ENCODE peak calls at places on chromosome 11, in five cellular contexts. K is head of caudate nucleus, O is HEK293T, F is germinal center, P is fibroblast of lung. B is an unnamed sample.

GRCh38 chr11:130692220-130692619 is 224.1 kb downstream of the SNX19 start:
- DNase-seq in F (no peak), P (no peak), O (no peak), K (no peak), B (no peak)

GRCh38 chr11:12762696-12763324 is 88.6 kb downstream of the TEAD1 start:
- DNase-seq in F (no peak), K (no peak), P (no peak), O (no peak), B (no peak)

GRCh38 chr11:75445315-75445953 is 12.4 kb upstream of the KLHL35 start:
- DNase-seq in O (peak), P (peak), K (peak), F (peak), B (peak)

GRCh38 chr11:6655790-6656580 is at the start of gene DCHS1:
- DNase-seq in F (peak), O (peak), K (peak), P (no peak), B (no peak)

GRCh38 chr11:119337581-119338317 is 2.9 kb downstream of the C1QTNF5 start:
- DNase-seq in O (no peak), K (no peak), P (peak), F (no peak), B (no peak)

GRCh38 chr11:104219081-104219480 is 55.1 kb upstream of the PDGFD start:
- DNase-seq in F (no peak), O (no peak), K (no peak), P (peak), B (no peak)

GRCh38 chr11:130904380-130904779 is 11.9 kb downstream of the SNX19 start:
- DNase-seq in O (peak), F (peak), K (no peak), P (peak), B (no peak)

GRCh38 chr11:75280227-75280671 is 39.7 kb downstream of the TPBGL start:
- DNase-seq in K (peak), P (peak), F (peak), O (peak), B (peak)

GRCh38 chr11:18245396-18245795 is 3.1 kb downstream of the SAA2 start:
- DNase-seq in F (no peak), P (no peak), K (no peak), O (no peak), B (no peak)

GRCh38 chr11:10998674-10999073 is 140.8 kb upstream of the ZBED5 start:
- DNase-seq in O (no peak), K (no peak), F (no peak), P (no peak), B (no peak)

GRCh38 chr11:19725379-19726079 is 12.9 kb downstream of the NAV2 start:
- DNase-seq in K (no peak), P (no peak), F (no peak), O (no peak), B (no peak)

GRCh38 chr11:16607675-16608644 is 130.5 kb upstream of the C11orf58 start:
- DNase-seq in K (peak), O (peak), F (no peak), P (peak), B (no peak)

GRCh38 chr11:69465236-69466000 is 16.0 kb upstream of the LINC01488 start:
- DNase-seq in P (no peak), K (no peak), F (no peak), O (no peak), B (no peak)

GRCh38 chr11:14566331-14567063 is 46.3 kb upstream of the PSMA1 start:
- DNase-seq in O (no peak), P (no peak), K (no peak), F (no peak), B (no peak)

GRCh38 chr11:117433717-117434116 is 106.1 kb downstream of the CEP164 start:
- DNase-seq in P (no peak), O (no peak), K (no peak), F (no peak), B (no peak)

GRCh38 chr11:114277637-114278341 is 18.4 kb upstream of the NNMT start:
- DNase-seq in F (no peak), O (no peak), P (no peak), K (no peak), B (no peak)

GRCh38 chr11:77188323-77188911 is 60.4 kb downstream of the MYO7A start:
- DNase-seq in F (peak), P (peak), K (peak), O (peak), B (peak)

GRCh38 chr11:32479291-32479690 is 44.0 kb upstream of the WT1 start:
- DNase-seq in O (no peak), P (no peak), F (no peak), K (no peak), B (no peak)

GRCh38 chr11:64123102-64123434 is 42.8 kb downstream of the MACROD1 start:
- DNase-seq in F (no peak), P (no peak), O (no peak), K (no peak), B (no peak)

GRCh38 chr11:11291432-11292015 is 61.5 kb downstream of the CSNK2A3 start:
- DNase-seq in P (no peak), F (no peak), K (no peak), O (no peak), B (no peak)

GRCh38 chr11:43567396-43567975 is 113.1 kb upstream of the HSD17B12 start:
- DNase-seq in F (peak), P (peak), O (peak), K (no peak), B (peak)

GRCh38 chr11:130524132-130524790 is 75.8 kb downstream of the ADAMTS15 start:
- DNase-seq in P (no peak), K (no peak), O (no peak), F (no peak), B (no peak)

GRCh38 chr11:1983601-1983961 is 14.1 kb downstream of the H19 start:
- DNase-seq in F (no peak), K (no peak), O (no peak), P (no peak), B (no peak)